ENCODE peak calls at places on chromosomes 3 and 15, in four cellular contexts. X is progenitor cell of endocrine pancreas, H is amniotic epithelial cell, F is COR-L47. Y is an unnamed sample.

GRCh38 chr15:89071471-89071870 is 16.8 kb upstream of the ABHD2 start:
- DNase-seq in X (no peak), H (no peak), F (no peak), Y (no peak)

GRCh38 chr3:195224156-195224979 is 46.6 kb downstream of the XXYLT1 start:
- DNase-seq in X (no peak), H (no peak), F (no peak), Y (peak)

GRCh38 chr3:76083992-76084391 is 298.6 kb upstream of the ZNF717 start:
- DNase-seq in X (no peak), H (peak), F (no peak), Y (no peak)

GRCh38 chr3:58471025-58471887 is 20.6 kb upstream of the KCTD6 start:
- DNase-seq in X (no peak), H (peak), F (peak), Y (no peak)

GRCh38 chr3:17469520-17469919 is 272.9 kb downstream of the TBC1D5 start:
- DNase-seq in X (no peak), H (no peak), F (no peak), Y (no peak)

GRCh38 chr15:99545605-99546004 is 20.2 kb upstream of the MEF2A start:
- DNase-seq in X (no peak), H (no peak), F (no peak), Y (no peak)

GRCh38 chr15:52050416-52050815 is 31.4 kb downstream of the MAPK6 start:
- DNase-seq in X (no peak), H (peak), F (no peak), Y (no peak)

GRCh38 chr3:132222868-132223538 is 94.2 kb upstream of the ACP3 start:
- DNase-seq in X (no peak), H (no peak), F (peak), Y (no peak)

GRCh38 chr3:114336122-114336697 is 42.4 kb downstream of the TIGIT start:
- DNase-seq in X (no peak), H (no peak), F (no peak), Y (no peak)

GRCh38 chr3:39433642-39434041 is 27.1 kb downstream of the RPSA start:
- DNase-seq in X (no peak), H (peak), F (no peak), Y (no peak)

GRCh38 chr3:33722626-33723370 is 4.7 kb upstream of the CLASP2 start:
- DNase-seq in X (no peak), H (peak), F (no peak), Y (no peak)

GRCh38 chr3:28476194-28476593 is 127.6 kb upstream of the AZI2 start:
- DNase-seq in X (no peak), H (peak), F (peak), Y (no peak)

GRCh38 chr3:102360211-102360610 is 74.6 kb upstream of the ZPLD1 start:
- DNase-seq in X (no peak), H (no peak), F (no peak), Y (no peak)

GRCh38 chr3:65828706-65829105 is 210.0 kb downstream of the MAGI1 start:
- DNase-seq in X (no peak), H (peak), F (no peak), Y (no peak)

GRCh38 chr3:172885704-172886103 is 135.2 kb downstream of the ECT2 start:
- DNase-seq in X (no peak), H (no peak), F (no peak), Y (no peak)

GRCh38 chr15:56832125-56832524 is 86.3 kb upstream of the TCF12 start:
- DNase-seq in X (no peak), H (no peak), F (no peak), Y (peak)

GRCh38 chr3:193852901-193853300 is 259.9 kb downstream of the OPA1 start:
- DNase-seq in X (no peak), H (no peak), F (no peak), Y (no peak)

Y was measured in Right ventricle myocardium superior.